ENCODE peak calls at places on chromosome 6, in six cellular contexts. E is astrocyte, C is fibroblast of lung, N is HCT116, V is hepatocyte, L is K562. K is an unnamed sample.

GRCh38 chr6:47047479-47048411 is 5.6 kb upstream of the ADGRF1 start:
- DNase-seq in N (peak; percentile 89), C (peak; percentile 79), E (peak; percentile 83), V (peak; percentile 88), L (peak; percentile 35), K (peak; percentile 92)

GRCh38 chr6:73451166-73452106 is 661 bp downstream of the CGAS start:
- DNase-seq in V (peak; percentile 17), N (no peak), E (peak; percentile 12), C (peak; percentile 61), L (no peak), K (peak; percentile 70)

GRCh38 chr6:38495922-38496635 is 143.7 kb downstream of the BTBD9 start:
- DNase-seq in C (no peak), V (no peak), N (no peak), E (no peak), L (no peak), K (no peak)

GRCh38 chr6:26020291-26020982 is 57.8 kb downstream of the TRIM38 start:
- DNase-seq in V (peak; percentile 84), N (peak; percentile 92), C (peak; percentile 97), L (peak; percentile 61), E (peak; percentile 84), K (peak; percentile 72)

GRCh38 chr6:71982385-71982784 is 96.0 kb downstream of the RIMS1 start:
- DNase-seq in E (no peak), C (no peak), N (no peak), L (no peak), V (no peak), K (no peak)

GRCh38 chr6:34512738-34513115 is 43.4 kb downstream of the SPDEF start:
- DNase-seq in N (no peak), E (no peak), V (no peak), C (no peak), L (no peak), K (no peak)

GRCh38 chr6:13453771-13454251 is 33.6 kb downstream of the GFOD1 start:
- DNase-seq in E (peak; percentile 50), N (peak; percentile 80), L (no peak), V (no peak), C (peak; percentile 27), K (no peak)

GRCh38 chr6:27468334-27468733 is 4.6 kb downstream of the ZNF184 start:
- DNase-seq in N (no peak), L (no peak), E (peak; percentile 17), C (peak; percentile 66), V (no peak), K (no peak)

GRCh38 chr6:162626869-162627268 is 100.7 kb downstream of the PRKN start:
- DNase-seq in E (no peak), N (no peak), C (no peak), L (no peak), V (no peak), K (no peak)

GRCh38 chr6:15409301-15410125 is 163.6 kb downstream of the JARID2 start:
- DNase-seq in C (no peak), N (no peak), V (no peak), E (no peak), L (peak; percentile 55), K (no peak)
- H3K79me2 ChIP-seq in C (no peaks in the 10 kb centered on the region), N (peaks cover 44% of the 10 kb centered on the region), V (peaks cover 62% of the 10 kb centered on the region), E (peaks cover 71% of the 10 kb centered on the region), L (peaks cover 85% of the 10 kb centered on the region), K (peaks cover 100% of the 10 kb centered on the region)

GRCh38 chr6:134631398-134631924 is 313.5 kb upstream of the SGK1 start:
- DNase-seq in C (no peak), L (no peak), N (no peak), V (no peak), E (no peak), K (no peak)
- TF ChIP-seq EZH2 in C (no peak), L (no peak), N (no peak), V (no peak), E (no peak), K (no peak)

DNA sequence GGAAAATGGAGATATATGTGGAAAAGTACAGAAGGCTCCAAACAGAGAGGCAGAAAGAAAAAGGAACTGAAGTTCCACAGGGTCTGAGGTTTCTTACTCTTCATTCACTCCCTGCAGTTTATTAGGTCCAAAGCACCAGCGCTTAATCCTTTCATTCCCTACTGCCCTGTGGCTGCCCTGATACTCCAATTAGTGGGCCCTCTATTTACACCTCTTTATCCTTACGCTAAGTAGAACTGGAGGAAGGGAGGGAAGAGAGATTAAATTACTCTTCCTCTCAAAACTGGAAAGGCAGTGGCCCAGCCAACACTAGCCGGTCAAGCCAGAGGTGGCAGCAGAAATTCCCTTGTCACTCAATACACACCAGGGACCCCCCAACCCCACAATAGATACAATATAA is 20.4 kb downstream of the TRERF1 start:
- DNase-seq in L (no peak), N (no peak), E (no peak), V (no peak), C (no peak), K (no peak)
- H3K79me2 ChIP-seq in L (no peaks in the 10 kb centered on the region), N (no peaks in the 10 kb centered on the region), E (peaks cover 18% of the 10 kb centered on the region), V (peaks cover 88% of the 10 kb centered on the region), C (peaks cover 55% of the 10 kb centered on the region), K (peaks cover 100% of the 10 kb centered on the region)

GRCh38 chr6:49911252-49911651 is 44.9 kb upstream of the CRISP1 start:
- DNase-seq in E (no peak), N (no peak), V (no peak), L (no peak), C (no peak), K (peak; percentile 65)

GRCh38 chr6:49912193-49912592 is 45.9 kb upstream of the CRISP1 start:
- DNase-seq in N (no peak), L (no peak), C (no peak), V (no peak), E (no peak), K (no peak)

GRCh38 chr6:49902856-49903255 is 36.5 kb upstream of the CRISP1 start:
- DNase-seq in V (no peak), N (no peak), E (no peak), L (no peak), C (no peak), K (no peak)

GRCh38 chr6:49909508-49910047 is 43.2 kb upstream of the CRISP1 start:
- DNase-seq in V (no peak), N (no peak), L (no peak), C (no peak), E (no peak), K (no peak)

GRCh38 chr6:49906511-49906910 is 40.2 kb upstream of the CRISP1 start:
- DNase-seq in N (no peak), V (no peak), E (no peak), L (no peak), C (peak; percentile 35), K (no peak)
- TF ChIP-seq EZH2 in N (no peak), V (no peak), E (no peak), L (no peak), C (no peak), K (no peak)

K was measured in GM23338.